ENCODE peak calls at places on chromosomes 6 and 20, in five cellular contexts. J, V, X, O and I are unnamed samples.
A peak's percentile ranks its signal among the peaks of the same experiment; 100 is the strongest.

GRCh38 chr20:62887147-62887859 is 25.7 kb upstream of the TCFL5 start:
- DNase-seq in V (peak; percentile 78), J (peak; percentile 43), X (peak; percentile 81), O (no peak), I (peak; percentile 45)

GRCh38 chr6:40997256-40997957 is 41.6 kb downstream of the UNC5CL start:
- DNase-seq in V (peak; percentile 62), X (peak; percentile 38), O (peak; percentile 56), J (no peak), I (peak; percentile 52)

GRCh38 chr20:62938105-62938888 is at the start of gene GID8:
- DNase-seq in X (no peak), J (peak; percentile 64), O (no peak), V (peak; percentile 71), I (no peak)

GRCh38 chr6:142728910-142729481 is 216.0 kb downstream of the HIVEP2 start:
- DNase-seq in O (no peak), J (no peak), V (peak; percentile 88), X (peak; percentile 21), I (peak; percentile 84)

GRCh38 chr6:99790679-99791078 is 184.0 kb downstream of the PRDM13 start:
- DNase-seq in O (no peak), X (no peak), V (peak; percentile 11), J (no peak), I (no peak)

GRCh38 chr6:82712826-82713225 is 349.2 kb downstream of the TPBG start:
- DNase-seq in O (no peak), J (no peak), X (no peak), V (no peak), I (no peak)

GRCh38 chr6:135274561-135275293 is 93.6 kb downstream of the MYB start:
- DNase-seq in X (no peak), V (no peak), O (no peak), J (no peak), I (no peak)

GRCh38 chr6:79421001-79421411 is 116.2 kb downstream of the LCA5 start:
- DNase-seq in O (no peak), X (no peak), J (no peak), V (no peak), I (no peak)

GRCh38 chr20:60255426-60255825 is 297.2 kb downstream of the CDH26 start:
- DNase-seq in X (no peak), V (no peak), J (no peak), O (no peak), I (no peak)

GRCh38 chr6:156658596-156659316 is 118.4 kb upstream of the ARID1B start:
- DNase-seq in X (peak; percentile 11), J (no peak), O (no peak), V (peak; percentile 14), I (no peak)